ENCODE peak calls at places on chromosomes 2 and 18, in ten cellular contexts. I is stomach, W is HL-60, O is prostate gland, U is upper lobe of left lung, C is endothelial cell of umbilical vein, T is HCT116, Q is breast epithelium, B is spleen, N is SK-N-SH. K is an unnamed sample.

GRCh38 chr2:72887836-72888437 is 729 bp downstream of the SPR start:
- DNase-seq in T (peak), B (peak), O (peak), I (peak), U (peak), W (peak), N (peak), Q (peak), C (peak), K (peak)

GRCh38 chr2:7952046-7952445 is 729.8 kb upstream of the ID2 start:
- DNase-seq in U (no peak), N (no peak), T (no peak), O (no peak), W (no peak), B (no peak), Q (no peak), I (no peak), C (no peak), K (no peak)

GRCh38 chr2:111155610-111156009 is 34.9 kb downstream of the BCL2L11 start:
- DNase-seq in Q (no peak), I (no peak), W (no peak), N (no peak), C (peak), T (no peak), U (no peak), O (peak), B (no peak), K (no peak)

GRCh38 chr18:48637081-48637990 is 98.5 kb downstream of the CTIF start:
- DNase-seq in W (no peak), N (no peak), O (no peak), C (no peak), T (no peak), U (peak), B (no peak), Q (no peak), I (no peak), K (no peak)

GRCh38 chr2:235553696-235554100 is 59.9 kb downstream of the AGAP1 start:
- DNase-seq in O (no peak), U (no peak), I (peak), W (no peak), B (peak), C (no peak), Q (no peak), N (no peak), T (no peak), K (no peak)

GRCh38 chr2:55309441-55309840 is 40.4 kb upstream of the MTIF2 start:
- DNase-seq in B (no peak), T (no peak), Q (no peak), O (no peak), W (no peak), C (peak), I (no peak), U (no peak), N (no peak), K (no peak)

GRCh38 chr2:232336956-232337700 is 41.4 kb upstream of the ALPP start:
- DNase-seq in T (no peak), N (no peak), C (no peak), U (no peak), B (peak), Q (no peak), O (no peak), W (no peak), I (peak), K (no peak)

GRCh38 chr2:233839447-233839820 is 14.9 kb downstream of the HJURP start:
- DNase-seq in C (no peak), I (no peak), B (peak), Q (no peak), N (no peak), W (no peak), U (no peak), T (no peak), O (no peak), K (no peak)

GRCh38 chr18:22930089-22930713 is 2.9 kb upstream of the RBBP8 start:
- DNase-seq in B (peak), U (no peak), I (peak), C (peak), T (peak), N (peak), O (peak), W (peak), Q (peak), K (peak)

GRCh38 chr2:183123117-183123958 is 905 bp upstream of the NUP35 start:
- DNase-seq in Q (no peak), B (no peak), T (no peak), W (no peak), I (no peak), C (no peak), U (no peak), O (no peak), N (peak), K (no peak)

GRCh38 chr2:42359894-42360483 is 1.0 kb downstream of the COX7A2L start:
- DNase-seq in U (no peak), W (peak), O (no peak), C (peak), Q (no peak), B (no peak), N (no peak), I (no peak), T (no peak), K (no peak)

GRCh38 chr2:179909845-179910734 is 48.7 kb upstream of the ZNF385B start:
- DNase-seq in N (no peak), B (no peak), I (no peak), W (no peak), U (no peak), Q (no peak), T (no peak), C (no peak), O (no peak), K (no peak)

GRCh38 chr2:23330214-23330613 is 54.8 kb upstream of the KLHL29 start:
- DNase-seq in O (no peak), U (no peak), N (no peak), I (no peak), C (peak), T (no peak), B (no peak), Q (no peak), W (no peak), K (peak)

DNA sequence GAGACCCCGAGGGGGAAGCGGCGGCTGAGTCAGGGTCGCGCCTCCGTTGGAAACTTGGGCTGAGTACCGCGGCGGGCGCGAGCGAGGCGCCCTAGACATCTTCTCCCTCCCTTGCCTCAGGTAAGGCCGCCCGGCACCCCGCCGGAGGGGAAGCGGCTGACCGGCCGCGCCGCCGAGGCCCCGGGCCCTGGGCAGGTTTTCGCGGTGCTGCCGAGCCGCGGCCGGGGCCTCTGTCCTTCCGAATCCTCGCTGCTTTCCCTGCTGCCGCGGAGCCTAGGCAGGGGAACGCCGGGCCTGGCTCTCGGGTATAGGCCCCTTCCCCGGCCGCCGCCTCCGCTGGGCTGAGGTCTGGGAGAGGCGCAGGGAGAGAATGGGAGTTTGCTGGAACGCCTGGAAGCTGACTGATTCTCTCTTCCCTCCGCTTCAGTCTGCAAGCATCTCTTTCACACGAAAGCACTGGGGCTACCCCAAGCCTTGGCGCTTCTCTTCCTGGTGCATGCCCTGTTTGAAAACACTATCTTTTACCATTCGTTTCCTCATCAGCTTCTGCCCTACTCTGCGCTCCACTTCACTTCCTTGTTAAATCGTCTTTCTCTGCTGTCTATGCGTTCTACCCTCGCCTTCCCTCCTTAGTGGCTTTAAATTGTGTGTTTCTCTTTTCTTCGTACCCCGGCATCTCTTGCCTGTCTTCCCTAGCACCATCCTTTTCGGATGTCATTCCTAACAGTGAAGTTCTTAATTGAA is 652 bp downstream of the PPM1B start:
- DNase-seq in W (peak), I (peak), C (peak), U (no peak), B (no peak), O (peak), N (peak), T (no peak), Q (peak), K (peak)
- TF ChIP-seq POLR2AphosphoS5 in W (no peak), I (peak), C (no peak), U (peak), B (peak), O (no peak), N (no peak), T (no peak), Q (no peak), K (no peak)

GRCh38 chr2:20539776-20540586 is 93.1 kb downstream of the RHOB start:
- DNase-seq in O (no peak), U (peak), I (no peak), T (no peak), W (no peak), C (no peak), B (peak), N (no peak), Q (no peak), K (no peak)
- TF ChIP-seq POLR2AphosphoS5 in O (peak), U (no peak), I (peak), T (no peak), W (no peak), C (no peak), B (peak), N (no peak), Q (no peak), K (no peak)

GRCh38 chr2:25000503-25001328 is 29.0 kb upstream of the DNAJC27 start:
- DNase-seq in C (no peak), Q (no peak), T (no peak), O (no peak), I (no peak), W (no peak), U (no peak), B (no peak), N (peak), K (no peak)
- TF ChIP-seq POLR2AphosphoS5 in C (no peak), Q (no peak), T (no peak), O (no peak), I (no peak), W (no peak), U (no peak), B (no peak), N (no peak), K (no peak)

GRCh38 chr2:217798743-217799552 is 203.8 kb downstream of the TNS1 start:
- DNase-seq in U (no peak), W (peak), T (no peak), O (no peak), Q (no peak), I (peak), N (no peak), B (peak), C (no peak), K (no peak)

GRCh38 chr2:217801711-217802110 is 201.1 kb downstream of the TNS1 start:
- DNase-seq in N (no peak), C (no peak), O (no peak), Q (no peak), I (no peak), T (no peak), W (no peak), B (no peak), U (no peak), K (no peak)

GRCh38 chr2:217801115-217801531 is 201.7 kb downstream of the TNS1 start:
- DNase-seq in B (no peak), U (no peak), I (no peak), W (no peak), Q (peak), C (peak), N (peak), O (no peak), T (no peak), K (peak)

GRCh38 chr2:217799553-217800432 is 203.0 kb downstream of the TNS1 start:
- DNase-seq in N (peak), T (no peak), I (peak), W (no peak), O (no peak), B (no peak), Q (peak), U (no peak), C (no peak), K (no peak)

DNA sequence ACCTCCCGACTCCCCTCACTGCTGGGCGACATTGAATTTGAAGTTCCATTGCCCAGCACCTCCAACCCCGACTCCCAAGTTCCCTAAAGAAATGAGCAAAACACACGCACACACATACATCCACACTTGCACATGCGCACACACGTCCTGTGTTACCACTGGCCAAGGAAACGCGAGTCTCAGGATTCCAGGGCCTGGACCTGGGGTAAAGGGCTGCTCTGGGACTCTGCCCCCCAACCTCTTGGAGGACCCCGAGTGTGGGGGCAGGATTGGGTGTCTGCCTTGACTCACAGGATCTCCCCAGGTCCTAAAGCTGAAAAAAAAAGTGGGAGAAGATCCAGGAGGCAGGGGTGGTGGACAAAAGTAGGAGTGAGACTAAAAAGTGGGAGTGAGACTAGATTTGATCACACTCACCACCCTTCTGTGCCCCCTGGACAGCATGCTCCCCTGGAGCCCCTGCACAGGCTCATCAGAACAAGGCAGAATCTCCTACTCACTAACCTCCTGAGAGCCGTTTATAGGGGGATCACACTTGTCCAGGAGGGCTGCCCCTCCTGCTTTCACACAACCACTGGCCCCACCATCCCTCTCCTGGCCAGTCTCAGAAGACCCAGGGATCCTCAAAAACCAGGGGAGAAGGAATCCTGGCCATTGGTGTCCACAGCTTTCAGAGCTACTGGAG is 202.2 kb downstream of the TNS1 start:
- DNase-seq in W (no peak), Q (peak), O (no peak), N (no peak), B (no peak), C (no peak), I (no peak), T (no peak), U (no peak), K (no peak)
- TF ChIP-seq POLR2AphosphoS5 in W (no peak), Q (no peak), O (no peak), N (no peak), B (no peak), C (no peak), I (no peak), T (no peak), U (no peak), K (no peak)

DNA sequence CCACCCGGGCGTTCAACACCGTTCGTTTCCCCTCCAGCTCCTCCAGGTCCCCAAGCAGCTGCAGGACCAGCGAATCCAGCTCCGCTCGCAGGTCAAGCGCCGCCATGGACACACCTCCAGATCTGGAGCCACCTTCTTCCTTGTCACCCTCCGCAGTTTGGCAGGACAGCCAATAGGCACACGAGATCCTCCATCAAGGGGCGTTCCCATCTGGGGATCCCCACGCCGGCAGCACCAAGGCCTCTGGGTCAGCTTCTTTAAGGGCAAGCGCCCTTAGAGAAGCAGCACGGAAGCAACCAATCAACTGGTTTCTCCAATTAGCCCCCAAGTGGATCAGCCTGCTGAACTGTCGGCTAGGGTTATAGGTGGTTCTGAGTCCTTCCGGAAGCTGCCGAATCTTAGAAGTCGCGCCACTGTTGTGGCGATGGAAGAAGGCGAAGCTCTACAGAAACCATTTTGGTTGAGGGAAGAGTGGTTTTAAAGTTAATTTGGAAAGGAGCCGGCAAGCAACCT is 621 bp upstream of the IMP4 start:
- DNase-seq in I (peak), Q (peak), W (peak), O (peak), N (peak), T (peak), C (peak), U (peak), B (peak), K (peak)
- TF ChIP-seq POLR2AphosphoS5 in I (peak), Q (no peak), W (peak), O (peak), N (peak), T (peak), C (no peak), U (peak), B (peak), K (peak)

DNA sequence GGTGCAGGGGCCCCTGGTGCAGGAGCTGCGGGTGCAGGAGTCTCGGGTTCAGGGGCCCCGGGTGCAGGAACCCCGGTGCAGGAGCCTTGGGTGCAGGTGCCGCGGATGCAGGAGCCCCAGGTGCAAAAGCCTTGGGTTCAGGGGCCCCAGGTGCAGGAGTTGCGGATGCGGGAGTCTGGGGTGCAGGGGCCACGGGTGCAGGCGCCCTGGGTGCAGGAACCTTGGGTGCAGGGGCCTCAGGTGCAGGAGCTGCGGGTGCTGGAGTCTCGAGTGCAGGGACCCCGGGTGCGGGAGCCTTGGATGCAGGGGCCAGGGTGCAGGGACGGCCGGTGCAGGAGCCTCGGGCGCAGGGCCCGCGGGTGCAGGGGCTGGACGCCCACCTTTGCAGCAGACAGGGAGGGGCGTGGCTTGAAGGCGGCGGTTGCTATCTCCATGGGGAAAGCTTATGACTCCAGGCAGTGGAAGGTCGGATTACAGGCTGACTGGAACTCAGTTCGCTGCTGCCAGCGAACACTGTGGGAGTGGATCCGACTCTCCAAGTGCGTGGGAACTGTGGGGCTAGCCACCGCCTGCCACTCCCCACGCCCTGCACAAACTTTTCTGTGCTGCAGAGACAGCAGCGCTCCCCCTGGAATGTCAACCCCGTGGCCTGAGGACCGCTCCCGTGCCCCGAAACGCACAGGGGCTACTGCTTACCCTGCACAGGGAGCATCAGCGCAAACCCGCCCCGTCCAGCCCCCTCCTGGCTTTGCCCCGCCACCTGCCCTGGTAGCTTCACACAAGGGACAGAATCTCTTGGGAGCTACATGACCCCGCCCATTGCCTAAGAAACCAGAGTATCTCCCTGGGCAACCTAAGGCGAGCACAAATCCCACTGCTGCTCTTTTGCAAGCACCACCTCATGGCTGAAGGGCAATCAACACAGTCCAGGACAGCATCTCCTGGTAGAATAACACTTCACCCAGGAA is 40.3 kb downstream of the COPS9 start:
- DNase-seq in Q (no peak), N (peak), I (no peak), C (no peak), O (no peak), T (no peak), W (no peak), B (no peak), U (peak), K (peak)
- TF ChIP-seq POLR2AphosphoS5 in Q (no peak), N (no peak), I (no peak), C (no peak), O (no peak), T (no peak), W (no peak), B (no peak), U (no peak), K (no peak)

GRCh38 chr18:34773961-34774754 is 64.1 kb downstream of the DTNA start:
- DNase-seq in I (peak), B (no peak), O (no peak), U (no peak), C (peak), Q (no peak), N (peak), T (no peak), W (no peak), K (no peak)
- TF ChIP-seq POLR2AphosphoS5 in I (peak), B (no peak), O (no peak), U (no peak), C (no peak), Q (no peak), N (peak), T (no peak), W (no peak), K (no peak)

GRCh38 chr2:96143848-96144480 is 1.3 kb downstream of the DUSP2 start:
- DNase-seq in I (peak), O (no peak), W (peak), N (no peak), C (no peak), U (no peak), T (peak), Q (no peak), B (peak), K (peak)
- TF ChIP-seq POLR2AphosphoS5 in I (no peak), O (no peak), W (no peak), N (no peak), C (no peak), U (no peak), T (no peak), Q (no peak), B (peak), K (no peak)

GRCh38 chr18:79483971-79484491 is 88.3 kb downstream of the NFATC1 start:
- DNase-seq in Q (no peak), C (no peak), O (no peak), B (peak), U (no peak), I (no peak), T (no peak), W (no peak), N (no peak), K (no peak)

GRCh38 chr18:79484661-79485621 is 89.2 kb downstream of the NFATC1 start:
- DNase-seq in O (no peak), Q (no peak), W (no peak), I (no peak), T (no peak), B (peak), N (no peak), C (peak), U (peak), K (no peak)

GRCh38 chr18:79487198-79488165 is 91.8 kb downstream of the NFATC1 start:
- DNase-seq in T (no peak), W (no peak), N (no peak), O (no peak), U (peak), Q (no peak), B (peak), C (no peak), I (no peak), K (no peak)

GRCh38 chr18:79486356-79487197 is 90.8 kb downstream of the NFATC1 start:
- DNase-seq in B (peak), I (no peak), W (no peak), N (no peak), U (peak), C (no peak), Q (no peak), O (no peak), T (no peak), K (no peak)

DNA sequence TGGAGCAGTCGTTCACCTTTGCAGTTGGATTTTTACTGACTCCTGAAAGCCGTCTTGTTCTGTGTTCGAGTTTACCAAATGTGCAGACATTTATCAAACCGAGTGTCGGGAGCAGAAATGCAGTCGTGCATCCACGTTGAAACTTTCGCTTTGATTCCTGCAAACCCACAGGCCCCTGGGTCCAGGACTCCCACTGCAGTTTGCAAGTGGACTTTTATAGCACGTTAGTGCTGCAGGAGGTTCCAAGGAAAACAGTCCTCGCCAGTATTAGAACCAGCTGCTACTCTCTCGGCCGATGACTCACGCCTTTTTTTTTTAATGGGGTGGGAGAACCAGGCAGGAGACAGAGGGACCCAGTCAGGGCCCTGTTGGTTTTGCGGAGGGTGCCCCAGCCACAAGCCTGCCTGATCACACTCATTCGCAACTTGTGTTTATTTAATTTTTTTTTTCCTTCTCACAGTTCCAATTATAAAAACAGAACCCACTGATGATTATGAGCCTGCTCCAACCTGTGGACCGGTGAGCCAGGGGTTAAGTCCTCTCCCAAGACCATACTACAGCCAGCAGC is 90.1 kb downstream of the NFATC1 start:
- DNase-seq in U (no peak), C (peak), Q (no peak), N (no peak), O (no peak), T (no peak), W (no peak), I (no peak), B (peak), K (no peak)
- TF ChIP-seq POLR2AphosphoS5 in U (no peak), C (no peak), Q (no peak), N (no peak), O (peak), T (no peak), W (no peak), I (no peak), B (no peak), K (no peak)